ENCODE peak calls at places on chromosomes 16 and 17, in ten cellular contexts. E is RWPE1; N is HCT116; W is foreskin fibroblast; A is CD4-positive, alpha-beta T cell; H is omental fat pad; B is mucosa of descending colon; X is H9; P is fibroblast of mammary gland; R is progenitor cell of endocrine pancreas. M is an unnamed sample.
A peak's percentile ranks its signal among the peaks of the same experiment; 100 is the strongest.

GRCh38 chr16:10356870-10357842 is 28.7 kb upstream of the ATF7IP2 start:
- DNase-seq in E (no peak), N (no peak), W (no peak), A (no peak), H (no peak), B (no peak), X (no peak), P (no peak), R (no peak), M (no peak)

GRCh38 chr17:66755101-66755943 is 79.6 kb upstream of the CACNG5 start:
- DNase-seq in E (peak; percentile 42), N (peak; percentile 6), W (no peak), A (no peak), H (no peak), B (peak; percentile 39), X (no peak), P (no peak), R (no peak), M (no peak)

GRCh38 chr17:78996781-78997201 is 12.8 kb downstream of the CANT1 start:
- DNase-seq in E (no peak), N (no peak), W (no peak), A (no peak), H (no peak), B (peak; percentile 55), X (no peak), P (no peak), R (no peak), M (no peak)

GRCh38 chr16:48918520-48919258 is 308.7 kb upstream of the N4BP1 start:
- DNase-seq in E (peak; percentile 66), N (peak; percentile 33), W (no peak), A (no peak), H (no peak), B (no peak), X (no peak), P (peak; percentile 33), R (no peak), M (no peak)

GRCh38 chr17:63480826-63481487 is 4.1 kb downstream of the ACE start:
- DNase-seq in E (no peak), N (no peak), W (no peak), A (no peak), H (no peak), B (no peak), X (no peak), P (no peak), R (no peak), M (no peak)

GRCh38 chr16:89001117-89002027 is 24.4 kb upstream of the CBFA2T3 start:
- DNase-seq in E (no peak), N (no peak), W (no peak), A (no peak), H (no peak), B (no peak), X (peak; percentile 70), P (no peak), R (no peak), M (no peak)

GRCh38 chr16:2473425-2473926 is 1.5 kb upstream of the TBC1D24 start:
- DNase-seq in E (no peak), N (no peak), W (no peak), A (peak; percentile 14), H (no peak), B (no peak), X (peak; percentile 45), P (no peak), R (no peak), M (no peak)

GRCh38 chr17:17757391-17757791 is 76.1 kb downstream of the RAI1 start:
- DNase-seq in E (no peak), N (no peak), W (no peak), A (no peak), H (no peak), B (no peak), X (no peak), P (no peak), R (no peak), M (no peak)

DNA sequence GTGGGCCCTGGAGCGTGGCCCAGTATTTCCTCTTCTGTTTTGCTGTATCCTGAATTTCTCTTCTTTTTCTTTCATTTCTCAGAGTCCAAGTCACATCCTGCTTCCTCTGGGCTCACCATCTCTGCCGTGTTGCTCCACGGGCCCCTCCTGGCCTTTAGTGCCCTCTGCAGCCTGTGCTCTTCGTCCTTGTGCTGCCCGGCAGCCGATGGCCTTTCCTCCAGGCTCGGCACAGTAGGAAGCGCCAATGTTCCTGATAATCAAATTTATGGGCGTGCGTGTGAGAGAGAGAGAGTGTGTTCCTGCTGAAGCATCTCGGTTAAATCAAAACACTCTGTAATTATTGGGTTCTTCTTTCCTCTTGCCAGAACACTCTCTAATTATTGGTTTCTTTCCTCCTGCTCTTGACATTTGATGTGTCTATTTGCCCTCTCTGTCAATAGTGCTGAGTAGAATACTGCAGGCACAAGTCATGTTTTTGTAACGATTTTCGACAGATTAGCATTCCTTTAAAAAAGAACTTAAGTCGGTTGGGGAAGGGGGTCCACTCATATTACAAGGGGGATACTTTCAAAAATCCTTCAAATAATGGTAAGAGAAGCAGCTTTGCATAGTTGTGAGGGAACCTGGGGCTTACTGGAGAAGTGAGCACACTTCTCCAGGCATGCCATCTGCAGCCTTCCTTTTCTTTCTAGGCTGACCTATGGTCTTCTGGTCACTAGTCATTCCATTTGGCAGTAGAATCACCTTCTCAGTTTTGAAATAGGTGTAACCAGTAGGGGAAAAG is 126.6 kb downstream of the RPTOR start:
- DNase-seq in E (no peak), N (no peak), W (no peak), A (no peak), H (no peak), B (peak; percentile 30), X (no peak), P (no peak), R (no peak), M (no peak)
- TF ChIP-seq CTCF in E (no peak), N (no peak), W (no peak), A (no peak), H (no peak), B (no peak), X (no peak), P (no peak), R (no peak), M (no peak)

GRCh38 chr17:68290955-68291835 is at the start of the genes ARSG and SLC16A6:
- DNase-seq in E (peak; percentile 53), N (peak; percentile 54), W (peak; percentile 51), A (peak; percentile 77), H (no peak), B (peak; percentile 71), X (peak; percentile 81), P (no peak), R (peak; percentile 55), M (no peak)

GRCh38 chr17:68294196-68294555 is 2.9 kb downstream of the ARSG start:
- DNase-seq in E (no peak), N (no peak), W (no peak), A (no peak), H (no peak), B (no peak), X (no peak), P (no peak), R (no peak), M (no peak)

GRCh38 chr17:68291836-68292688 is 767 bp downstream of the ARSG start:
- DNase-seq in E (peak; percentile 84), N (peak; percentile 63), W (peak; percentile 76), A (peak; percentile 89), H (peak; percentile 38), B (peak; percentile 83), X (peak; percentile 82), P (peak; percentile 55), R (peak; percentile 69), M (peak; percentile 53)

GRCh38 chr17:68293490-68294195 is 2.3 kb downstream of the ARSG start:
- DNase-seq in E (no peak), N (no peak), W (no peak), A (no peak), H (no peak), B (no peak), X (no peak), P (no peak), R (no peak), M (no peak)

DNA sequence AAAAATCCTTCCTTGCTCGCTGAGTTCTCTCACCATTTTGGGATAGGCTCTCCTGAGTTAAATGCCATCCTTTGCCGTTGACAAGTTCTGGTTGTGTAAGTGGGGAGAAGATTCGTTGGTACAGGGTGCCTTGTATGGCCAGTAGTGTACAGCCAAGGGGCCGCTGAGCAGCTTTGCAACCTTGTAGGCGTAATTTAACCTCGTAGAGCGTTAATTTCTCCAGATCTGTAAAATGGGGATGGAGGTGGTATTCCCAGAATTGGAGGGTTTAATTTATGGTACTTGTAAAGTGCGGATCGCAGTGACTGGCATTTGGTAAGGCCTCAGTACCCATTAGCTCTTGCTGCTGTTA is 1.4 kb downstream of the ARSG start:
- DNase-seq in E (no peak), N (no peak), W (no peak), A (no peak), H (no peak), B (no peak), X (no peak), P (no peak), R (no peak), M (no peak)
- TF ChIP-seq CTCF in E (no peak), N (no peak), W (no peak), A (no peak), H (no peak), B (no peak), X (no peak), P (no peak), R (no peak), M (no peak)

GRCh38 chr16:7021653-7022275 is 310.9 kb upstream of the RBFOX1 start:
- DNase-seq in E (no peak), N (no peak), W (no peak), A (no peak), H (no peak), B (no peak), X (no peak), P (no peak), R (no peak), M (no peak)

GRCh38 chr16:7026639-7027038 is 306.0 kb upstream of the RBFOX1 start:
- DNase-seq in E (no peak), N (no peak), W (no peak), A (no peak), H (no peak), B (no peak), X (no peak), P (no peak), R (no peak), M (no peak)

DNA sequence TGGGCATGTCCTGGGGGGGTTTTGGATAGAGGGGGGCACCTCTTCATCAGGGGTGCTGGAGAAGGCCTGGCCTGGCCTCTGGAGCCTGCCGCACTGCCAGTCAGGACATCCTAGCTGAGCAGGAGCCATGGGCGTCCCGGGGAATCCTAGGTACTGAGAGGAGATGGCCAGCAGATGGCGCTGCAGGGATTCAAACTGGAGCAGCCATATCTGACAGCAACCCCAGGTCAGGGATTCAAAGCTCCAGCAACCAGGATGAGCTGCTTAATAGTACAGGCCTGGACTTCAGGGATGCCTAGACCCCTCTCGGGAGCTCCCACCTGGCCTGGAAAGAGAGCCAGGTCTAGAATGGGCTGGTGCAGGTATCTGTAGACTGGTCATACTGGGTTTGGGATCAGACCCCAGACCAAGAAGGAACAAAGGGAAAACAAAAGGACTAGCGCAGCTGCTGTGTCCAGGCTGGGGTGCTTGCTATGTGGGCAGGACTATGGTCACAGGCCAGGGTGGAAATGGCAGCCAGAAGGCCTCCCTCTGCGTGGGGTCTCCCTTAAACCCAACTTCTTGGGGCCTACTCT is 306.9 kb upstream of the RBFOX1 start:
- DNase-seq in E (peak; percentile 6), N (no peak), W (no peak), A (no peak), H (peak; percentile 42), B (peak; percentile 71), X (peak; percentile 89), P (no peak), R (peak; percentile 84), M (no peak)
- TF ChIP-seq CTCF in E (no peak), N (peak; percentile 31), W (no peak), A (no peak), H (peak; percentile 24), B (peak; percentile 39), X (peak; percentile 87), P (no peak), R (peak; percentile 81), M (peak; percentile 16)

GRCh38 chr17:50380369-50381259 is 7.6 kb downstream of the EME1 start:
- DNase-seq in E (no peak), N (no peak), W (no peak), A (no peak), H (no peak), B (no peak), X (no peak), P (no peak), R (no peak), M (no peak)
- TF ChIP-seq CTCF in E (no peak), N (peak; percentile 27), W (no peak), A (no peak), H (no peak), B (no peak), X (peak; percentile 18), P (peak; percentile 23), R (no peak), M (peak; percentile 8)

M was measured in AG10803.